ENCODE peak calls at places on chromosomes 3 and 15, in four cellular contexts. F, Y, W and D are unnamed samples.

GRCh38 chr15:49620174-49620573 is 444 bp downstream of the FAM227B start:
- DNase-seq in F (no peak), Y (no peak), W (no peak), D (no peak)

GRCh38 chr15:51731549-51732267 is 5.7 kb downstream of the LYSMD2 start:
- DNase-seq in Y (no peak), W (no peak), F (no peak), D (peak)

GRCh38 chr3:196210673-196211556 is at the start of gene ZDHHC19:
- DNase-seq in F (peak), W (no peak), Y (no peak), D (no peak)

GRCh38 chr15:57220220-57220619 is 156.1 kb upstream of the CGNL1 start:
- DNase-seq in F (no peak), W (no peak), Y (no peak), D (peak)

GRCh38 chr3:188125076-188125475 is 28.9 kb upstream of the LPP start:
- DNase-seq in F (no peak), Y (no peak), W (no peak), D (no peak)

GRCh38 chr15:31248951-31249350 is 77.7 kb upstream of the KLF13 start:
- DNase-seq in Y (no peak), W (no peak), F (peak), D (no peak)

GRCh38 chr3:14824646-14825045 is 5.9 kb downstream of the FGD5 start:
- DNase-seq in Y (no peak), F (no peak), W (no peak), D (no peak)

GRCh38 chr15:40424483-40425115 is 16.2 kb upstream of the BAHD1 start:
- DNase-seq in Y (no peak), W (no peak), F (no peak), D (no peak)

GRCh38 chr3:149534671-149535394 is 60.3 kb downstream of the TM4SF4 start:
- DNase-seq in W (no peak), F (no peak), Y (no peak), D (no peak)

GRCh38 chr3:27659279-27660021 is 62.7 kb downstream of the EOMES start:
- DNase-seq in Y (no peak), W (no peak), F (no peak), D (no peak)

GRCh38 chr3:141266797-141267555 is 35.4 kb downstream of the PXYLP1 start:
- DNase-seq in Y (no peak), F (no peak), W (peak), D (no peak)

GRCh38 chr15:85639752-85640381 is 154.9 kb downstream of the KLHL25 start:
- DNase-seq in F (no peak), W (no peak), Y (no peak), D (no peak)

GRCh38 chr3:160929595-160929994 is 173.6 kb downstream of the PPM1L start:
- DNase-seq in Y (no peak), W (no peak), F (no peak), D (no peak)

GRCh38 chr3:172143060-172143451 is 103.7 kb downstream of the FNDC3B start:
- DNase-seq in Y (no peak), W (no peak), F (no peak), D (no peak)

GRCh38 chr3:42546691-42547213 is 35.0 kb downstream of the SEC22C start:
- DNase-seq in Y (no peak), F (no peak), W (no peak), D (no peak)

GRCh38 chr3:115085197-115085865 is 61.8 kb downstream of the ZBTB20 start:
- DNase-seq in Y (no peak), W (no peak), F (no peak), D (no peak)
- TF ChIP-seq CTCF in Y (peak), W (peak), F (no peak), D (peak)

GRCh38 chr3:115663414-115663813 is 40.1 kb downstream of the GAP43 start:
- DNase-seq in F (no peak), Y (no peak), W (no peak), D (no peak)

GRCh38 chr3:115666081-115666480 is 42.8 kb downstream of the GAP43 start:
- DNase-seq in W (no peak), F (no peak), Y (no peak), D (no peak)

GRCh38 chr3:115671761-115672455 is 48.6 kb downstream of the GAP43 start:
- DNase-seq in W (no peak), F (no peak), Y (no peak), D (no peak)

GRCh38 chr3:115670911-115671310 is 47.6 kb downstream of the GAP43 start:
- DNase-seq in F (no peak), W (no peak), Y (no peak), D (no peak)

DNA sequence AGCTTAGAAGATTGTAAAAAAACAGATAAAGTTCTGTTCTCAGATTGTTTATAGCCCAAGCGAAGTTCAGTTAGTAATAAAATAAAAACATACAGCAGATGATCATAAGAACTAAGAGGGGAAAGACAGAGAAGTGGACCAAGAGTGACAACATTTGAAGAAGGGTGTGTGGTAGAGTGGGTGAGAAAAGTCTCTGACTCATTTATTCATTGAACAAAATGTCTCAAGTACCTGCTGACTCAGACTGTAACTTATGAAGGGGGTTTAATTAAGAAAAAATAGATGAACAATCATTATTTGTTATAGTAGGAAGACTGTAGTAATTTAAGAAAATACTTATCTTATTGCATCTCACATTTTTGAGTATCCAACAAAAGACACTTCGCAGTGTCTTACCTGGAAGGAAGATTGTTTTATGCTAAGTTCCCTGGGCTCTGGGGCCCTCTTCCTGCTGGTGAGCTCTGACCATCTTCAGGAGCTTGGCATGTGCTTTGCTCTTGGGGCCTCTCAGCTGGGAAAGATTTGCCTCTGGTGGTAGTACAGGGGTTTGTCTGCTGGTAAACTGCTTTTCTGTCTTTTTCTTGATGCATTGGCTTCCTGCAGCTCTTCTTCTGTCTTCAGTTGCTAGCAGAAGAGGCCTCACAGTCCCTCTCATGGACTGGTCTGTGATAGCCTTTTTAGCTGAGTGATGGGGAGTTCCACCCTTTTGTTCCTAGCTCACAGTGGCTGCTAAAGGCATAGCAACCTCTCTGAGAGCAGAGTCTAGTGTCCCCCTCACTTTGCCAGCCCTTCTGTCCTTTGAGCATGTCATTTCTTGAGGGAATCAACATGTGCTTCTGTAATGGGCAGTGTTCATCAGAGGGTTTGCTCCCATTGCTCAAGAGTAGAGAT is 44.1 kb downstream of the GAP43 start:
- DNase-seq in Y (no peak), F (no peak), W (no peak), D (no peak)
- TF ChIP-seq CTCF in Y (no peak), F (no peak), W (peak), D (no peak)

GRCh38 chr3:54871867-54872266 is 56.0 kb downstream of the LRTM1 start:
- DNase-seq in F (no peak), Y (no peak), W (no peak), D (no peak)

GRCh38 chr3:54866221-54866620 is 61.6 kb downstream of the LRTM1 start:
- DNase-seq in F (no peak), W (no peak), Y (no peak), D (no peak)

GRCh38 chr3:54873059-54873695 is 54.7 kb downstream of the LRTM1 start:
- DNase-seq in W (no peak), F (no peak), Y (no peak), D (no peak)

GRCh38 chr3:54874816-54875556 is 52.9 kb downstream of the LRTM1 start:
- DNase-seq in W (no peak), Y (no peak), F (no peak), D (no peak)

DNA sequence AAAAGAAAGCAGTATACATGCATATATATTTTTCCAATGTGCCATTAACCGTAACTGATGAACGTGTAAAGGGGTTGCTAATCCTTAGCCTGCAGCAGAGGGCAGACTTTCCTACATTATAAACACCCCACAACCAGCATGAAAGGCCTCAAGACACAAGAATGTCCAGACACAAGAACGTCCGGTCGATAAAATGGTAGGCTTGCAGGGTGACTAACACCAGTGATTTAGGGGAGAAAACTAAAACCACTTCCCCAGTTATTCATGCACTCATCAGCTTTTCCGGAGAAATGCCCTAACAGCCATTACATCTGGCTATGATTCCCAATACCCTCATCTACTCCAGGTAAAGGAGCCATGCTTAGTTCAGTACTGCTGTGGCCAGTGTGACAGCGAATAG is 57.4 kb downstream of the LRTM1 start:
- DNase-seq in W (no peak), F (no peak), Y (peak), D (peak)
- TF ChIP-seq CTCF in W (peak), F (peak), Y (peak), D (peak)

DNA sequence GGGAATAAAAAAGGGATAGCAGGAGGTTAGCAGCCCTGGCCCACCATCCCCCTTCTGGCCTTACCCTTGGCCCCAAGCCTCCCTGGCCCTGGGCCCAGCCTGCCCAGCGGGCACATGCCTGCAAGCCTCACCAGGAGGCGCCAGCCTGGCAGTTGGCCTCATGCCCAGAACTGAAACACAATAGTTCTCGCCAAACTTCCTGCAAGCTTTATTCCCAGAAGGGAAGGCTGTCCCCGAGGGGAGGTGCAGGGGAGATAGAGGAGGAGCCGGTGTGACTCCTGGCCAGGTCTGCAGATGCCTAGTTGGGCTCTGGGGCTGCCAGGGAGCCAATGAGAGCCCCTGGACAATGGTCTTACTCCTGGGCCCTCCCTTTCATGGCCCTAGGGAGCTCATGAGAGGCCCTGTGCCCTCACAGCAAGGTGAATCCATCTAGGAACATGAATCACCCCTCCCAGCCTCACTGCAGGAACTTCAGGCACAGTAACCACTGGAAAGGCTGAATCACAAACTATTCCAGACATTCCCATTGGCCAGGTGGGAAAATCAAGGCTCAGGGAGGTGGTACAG is 4.0 kb downstream of the CCDC33 start:
- DNase-seq in F (peak), Y (peak), W (no peak), D (no peak)
- TF ChIP-seq CTCF in F (peak), Y (peak), W (no peak), D (peak)

DNA sequence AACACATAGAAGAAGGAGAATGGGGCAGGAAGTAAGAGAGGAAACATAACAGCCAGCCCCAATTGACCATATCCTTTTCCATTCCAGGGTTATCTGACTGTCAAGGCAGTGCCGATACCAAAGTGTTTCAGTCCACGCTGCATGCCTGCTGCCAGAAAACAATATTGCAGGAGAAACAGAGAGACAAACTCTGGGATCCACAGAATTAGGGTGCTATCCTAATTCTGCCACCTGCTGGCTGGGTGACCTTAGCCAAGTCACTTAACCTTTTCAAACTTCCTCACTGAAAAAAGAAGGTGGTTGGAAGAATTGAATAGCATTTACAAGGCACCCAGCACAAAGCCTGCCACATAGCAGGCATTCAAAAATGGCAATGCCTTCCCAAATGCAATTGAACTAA is 32.0 kb downstream of the GLB1 start:
- DNase-seq in F (no peak), Y (no peak), W (no peak), D (no peak)
- TF ChIP-seq CTCF in F (peak), Y (no peak), W (no peak), D (no peak)

GRCh38 chr3:158531334-158531733 is 39.7 kb upstream of the MLF1 start:
- DNase-seq in W (no peak), F (no peak), Y (no peak), D (no peak)

GRCh38 chr3:158528306-158528705 is 42.7 kb upstream of the MLF1 start:
- DNase-seq in F (no peak), W (no peak), Y (no peak), D (no peak)

GRCh38 chr3:158532099-158532734 is 38.8 kb upstream of the MLF1 start:
- DNase-seq in W (no peak), F (no peak), Y (peak), D (peak)
- TF ChIP-seq CTCF in W (peak), F (no peak), Y (peak), D (peak)

DNA sequence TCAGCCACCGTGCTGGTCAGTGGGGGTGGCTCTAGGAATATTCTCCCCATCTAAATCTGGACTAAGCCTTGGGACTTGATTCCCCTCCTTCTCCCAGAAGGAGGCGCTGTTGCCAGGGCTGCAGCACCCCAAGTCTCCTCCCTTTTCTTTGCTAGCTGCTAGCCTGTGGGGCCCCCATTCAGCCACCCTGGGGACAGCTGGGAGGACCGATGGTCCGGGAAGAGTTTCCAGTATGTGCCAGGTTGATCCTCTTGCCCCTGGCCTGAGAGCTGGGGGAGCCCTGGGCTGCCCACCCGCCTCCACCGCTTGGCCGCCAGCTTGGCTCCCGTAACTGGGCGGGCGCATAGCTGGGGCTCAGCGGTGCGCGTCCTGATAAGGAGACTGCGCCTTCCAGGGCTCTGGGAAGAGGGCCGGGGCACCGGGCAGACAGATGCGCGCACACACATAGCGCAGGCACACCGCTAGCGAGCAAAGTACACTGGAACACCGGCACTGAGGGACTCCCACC is 4.2 kb downstream of the SMAD6 start:
- DNase-seq in W (no peak), Y (no peak), F (no peak), D (no peak)
- TF ChIP-seq CTCF in W (peak), Y (peak), F (peak), D (peak)